ENCODE peak calls at places on chromosomes 6 and 20, in ten cellular contexts. D is right cardiac atrium, Z is esophagus squamous epithelium, H is left lung, K is H9, G is foreskin keratinocyte, Y is A549, V is PC-9, X is uterus, E is SK-N-SH. W is an unnamed sample.

GRCh38 chr20:37342231-37343177 is 3.4 kb upstream of the SRC start:
- DNase-seq in D (no peak), Y (peak), K (peak), V (no peak), H (peak), G (no peak), X (no peak), Z (no peak), E (no peak), W (no peak)

GRCh38 chr6:160226118-160226541 is 32.5 kb downstream of the SLC22A2 start:
- DNase-seq in G (no peak), D (no peak), Y (no peak), K (no peak), Z (no peak), H (no peak), X (no peak), V (no peak), E (no peak), W (no peak)

GRCh38 chr6:139536751-139537617 is 162.5 kb upstream of the CITED2 start:
- DNase-seq in K (no peak), E (no peak), V (no peak), D (no peak), X (no peak), Z (no peak), H (no peak), Y (peak), G (no peak), W (no peak)

GRCh38 chr20:34848597-34848996 is 23.1 kb upstream of the NCOA6 start:
- DNase-seq in D (no peak), Y (no peak), X (no peak), Z (no peak), H (no peak), K (no peak), E (no peak), V (no peak), G (no peak), W (no peak)

GRCh38 chr20:48405909-48406308 is 421.9 kb downstream of the PREX1 start:
- DNase-seq in G (no peak), X (no peak), V (no peak), D (peak), H (no peak), E (peak), K (peak), Y (peak), Z (no peak), W (no peak)

GRCh38 chr6:158649289-158650143 is at the start of gene SYTL3:
- DNase-seq in G (no peak), K (no peak), D (peak), Z (peak), Y (no peak), V (no peak), E (no peak), H (peak), X (peak), W (no peak)

GRCh38 chr20:36162272-36162966 is 7.9 kb downstream of the EPB41L1 start:
- DNase-seq in V (no peak), H (no peak), Z (no peak), K (no peak), D (peak), G (no peak), X (no peak), Y (no peak), E (peak), W (no peak)

GRCh38 chr20:61949714-61950630 is 115.7 kb downstream of the TAF4 start:
- DNase-seq in X (no peak), H (peak), Z (no peak), E (no peak), D (no peak), V (no peak), G (no peak), Y (no peak), K (no peak), W (no peak)

GRCh38 chr6:30913721-30914075 is 340 bp upstream of the VARS2 start:
- DNase-seq in H (no peak), K (no peak), X (no peak), Y (no peak), G (no peak), E (no peak), Z (no peak), D (no peak), V (no peak), W (no peak)

GRCh38 chr20:62705626-62706025 is 3.0 kb upstream of the NTSR1 start:
- DNase-seq in H (no peak), K (no peak), Y (no peak), Z (no peak), D (no peak), E (no peak), G (no peak), V (no peak), X (no peak), W (no peak)

GRCh38 chr6:35087361-35088280 is 53.5 kb downstream of the TCP11 start:
- DNase-seq in V (no peak), H (no peak), X (no peak), D (no peak), K (peak), G (no peak), Z (no peak), E (peak), Y (no peak), W (no peak)

GRCh38 chr6:95143408-95144180 is 433.7 kb upstream of the MANEA start:
- DNase-seq in D (no peak), V (no peak), E (no peak), G (no peak), H (no peak), Y (no peak), K (no peak), Z (no peak), X (no peak), W (no peak)

GRCh38 chr6:64737418-64737817 is 969.6 kb downstream of the EYS start:
- DNase-seq in V (no peak), G (no peak), X (no peak), H (no peak), D (no peak), Z (no peak), K (no peak), Y (no peak), E (no peak), W (no peak)

GRCh38 chr20:49207071-49207470 is 12.1 kb upstream of the DDX27 start:
- DNase-seq in Z (no peak), X (no peak), D (no peak), V (no peak), K (peak), Y (peak), E (no peak), G (no peak), H (no peak), W (no peak)

GRCh38 chr20:46699651-46700359 is 9.6 kb upstream of the SLC2A10 start:
- DNase-seq in V (peak), H (no peak), E (no peak), K (no peak), Z (no peak), X (no peak), Y (peak), D (no peak), G (no peak), W (no peak)

GRCh38 chr6:138267971-138268895 is 49.9 kb upstream of the PBOV1 start:
- DNase-seq in K (no peak), V (no peak), X (no peak), Y (no peak), G (no peak), H (no peak), D (no peak), E (no peak), Z (no peak), W (no peak)

GRCh38 chr6:116476021-116476678 is 15.0 kb downstream of the CALHM6 start:
- DNase-seq in X (no peak), D (no peak), Y (no peak), Z (no peak), V (no peak), E (no peak), K (no peak), H (no peak), G (no peak), W (no peak)

GRCh38 chr6:141103246-141103645 is 1029.5 kb upstream of the GJE1 start:
- DNase-seq in Z (no peak), D (no peak), G (peak), K (no peak), E (no peak), H (no peak), X (no peak), Y (no peak), V (no peak), W (no peak)

GRCh38 chr6:16331328-16332174 is 93.2 kb downstream of the GMPR start:
- DNase-seq in E (peak), K (peak), V (peak), H (peak), Z (no peak), Y (peak), G (no peak), D (peak), X (peak), W (peak)

GRCh38 chr6:43923376-43924221 is 153.6 kb downstream of the VEGFA start:
- DNase-seq in H (peak), D (no peak), V (peak), X (no peak), G (peak), Y (no peak), E (no peak), Z (no peak), K (no peak), W (no peak)

GRCh38 chr20:3645309-3646066 is 17.7 kb downstream of the GFRA4 start:
- DNase-seq in Z (no peak), H (no peak), G (no peak), E (no peak), X (no peak), V (no peak), D (no peak), K (no peak), Y (no peak), W (no peak)

GRCh38 chr20:32472581-32473207 is 112.4 kb downstream of the NOL4L start:
- DNase-seq in E (no peak), G (no peak), K (no peak), X (no peak), Y (no peak), H (no peak), V (no peak), D (no peak), Z (no peak), W (no peak)

GRCh38 chr20:58366016-58366415 is 23.0 kb upstream of the VAPB start:
- DNase-seq in V (no peak), G (no peak), K (no peak), Y (no peak), X (no peak), E (no peak), Z (no peak), H (no peak), D (no peak), W (no peak)

GRCh38 chr6:155818698-155819097 is 363.1 kb upstream of the NOX3 start:
- DNase-seq in X (no peak), V (no peak), H (no peak), D (no peak), E (no peak), Y (no peak), Z (no peak), G (no peak), K (no peak), W (no peak)

GRCh38 chr6:390914-391558 is 516 bp upstream of the IRF4 start:
- DNase-seq in K (peak), Z (no peak), Y (no peak), V (no peak), G (no peak), E (no peak), X (no peak), D (no peak), H (no peak), W (no peak)

GRCh38 chr6:21229061-21229460 is 364.5 kb upstream of the SOX4 start:
- DNase-seq in X (no peak), K (no peak), E (no peak), V (no peak), Y (no peak), D (no peak), Z (no peak), H (no peak), G (peak), W (no peak)

GRCh38 chr6:15287670-15288069 is 41.8 kb downstream of the JARID2 start:
- DNase-seq in D (no peak), Z (no peak), X (no peak), Y (no peak), K (no peak), H (no peak), G (no peak), E (no peak), V (no peak), W (no peak)

GRCh38 chr20:32327087-32327681 is 30.9 kb upstream of the ASXL1 start:
- DNase-seq in H (no peak), D (no peak), G (no peak), K (no peak), Y (no peak), V (no peak), E (no peak), Z (no peak), X (no peak), W (no peak)

GRCh38 chr6:26187981-26188635 is 100.9 kb downstream of the HFE start:
- DNase-seq in E (no peak), X (peak), V (no peak), D (no peak), Y (peak), G (no peak), K (no peak), H (no peak), Z (no peak), W (no peak)

GRCh38 chr6:34964564-34964963 is 75.5 kb downstream of the ANKS1A start:
- DNase-seq in X (no peak), H (no peak), Z (no peak), E (no peak), D (no peak), V (no peak), G (no peak), Y (no peak), K (no peak), W (no peak)

DNA sequence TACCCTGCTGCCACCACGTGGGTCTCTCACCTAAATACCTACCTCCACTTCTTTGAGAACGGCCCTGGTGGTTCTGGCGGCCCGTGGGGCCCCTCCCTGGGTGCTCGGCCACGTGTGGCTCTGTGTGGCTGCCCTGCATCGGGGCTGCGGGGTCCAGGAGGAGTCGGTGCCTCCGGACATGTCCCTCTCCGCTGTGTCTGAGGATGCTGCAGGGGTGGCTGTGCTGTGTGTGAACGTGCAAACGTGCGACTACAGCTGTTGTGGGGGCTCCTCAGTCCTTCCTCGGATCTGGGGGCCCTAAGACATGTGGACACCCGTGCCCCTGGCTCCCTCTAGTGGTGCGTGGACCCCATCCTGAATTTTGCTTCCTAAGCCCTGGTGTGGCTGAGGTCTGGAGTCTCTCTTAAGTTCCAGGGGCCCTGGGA is 691.8 kb downstream of the QKI start:
- DNase-seq in D (peak), K (peak), Z (no peak), V (no peak), Y (peak), X (no peak), H (no peak), G (no peak), E (peak), W (no peak)
- H3K27ac ChIP-seq in D (peak), K (no peak), Z (no peak), V (no peak), Y (no peak), X (no peak), H (no peak), G (no peak), E (no peak), W (no peak)

GRCh38 chr20:1773816-1774215 is 116.2 kb upstream of the SIRPG start:
- DNase-seq in E (no peak), D (no peak), Z (no peak), V (no peak), G (no peak), X (no peak), Y (no peak), H (no peak), K (no peak), W (no peak)

GRCh38 chr20:1775117-1775516 is 117.5 kb upstream of the SIRPG start:
- DNase-seq in X (no peak), G (no peak), D (no peak), V (peak), K (no peak), Y (no peak), E (no peak), H (no peak), Z (no peak), W (no peak)

GRCh38 chr20:1774479-1774878 is 116.9 kb upstream of the SIRPG start:
- DNase-seq in X (no peak), Z (no peak), K (no peak), G (no peak), V (no peak), H (no peak), Y (no peak), D (no peak), E (no peak), W (no peak)

GRCh38 chr20:1764136-1765033 is 106.8 kb upstream of the SIRPG start:
- DNase-seq in H (peak), Y (peak), K (peak), X (peak), D (peak), E (peak), V (peak), G (no peak), Z (no peak), W (no peak)

GRCh38 chr20:1769491-1769890 is 111.9 kb upstream of the SIRPG start:
- DNase-seq in X (no peak), Y (no peak), E (no peak), Z (no peak), H (no peak), K (no peak), G (no peak), V (no peak), D (no peak), W (no peak)
- H3K27ac ChIP-seq in X (no peak), Y (no peak), E (no peak), Z (no peak), H (no peak), K (no peak), G (no peak), V (no peak), D (no peak), W (no peak)

GRCh38 chr20:44648068-44648467 is 3.4 kb downstream of the ADA start:
- DNase-seq in G (no peak), X (no peak), Y (no peak), D (no peak), V (no peak), H (no peak), E (no peak), Z (no peak), K (peak), W (no peak)
- H3K27ac ChIP-seq in G (no peak), X (no peak), Y (no peak), D (no peak), V (no peak), H (no peak), E (no peak), Z (no peak), K (no peak), W (no peak)

DNA sequence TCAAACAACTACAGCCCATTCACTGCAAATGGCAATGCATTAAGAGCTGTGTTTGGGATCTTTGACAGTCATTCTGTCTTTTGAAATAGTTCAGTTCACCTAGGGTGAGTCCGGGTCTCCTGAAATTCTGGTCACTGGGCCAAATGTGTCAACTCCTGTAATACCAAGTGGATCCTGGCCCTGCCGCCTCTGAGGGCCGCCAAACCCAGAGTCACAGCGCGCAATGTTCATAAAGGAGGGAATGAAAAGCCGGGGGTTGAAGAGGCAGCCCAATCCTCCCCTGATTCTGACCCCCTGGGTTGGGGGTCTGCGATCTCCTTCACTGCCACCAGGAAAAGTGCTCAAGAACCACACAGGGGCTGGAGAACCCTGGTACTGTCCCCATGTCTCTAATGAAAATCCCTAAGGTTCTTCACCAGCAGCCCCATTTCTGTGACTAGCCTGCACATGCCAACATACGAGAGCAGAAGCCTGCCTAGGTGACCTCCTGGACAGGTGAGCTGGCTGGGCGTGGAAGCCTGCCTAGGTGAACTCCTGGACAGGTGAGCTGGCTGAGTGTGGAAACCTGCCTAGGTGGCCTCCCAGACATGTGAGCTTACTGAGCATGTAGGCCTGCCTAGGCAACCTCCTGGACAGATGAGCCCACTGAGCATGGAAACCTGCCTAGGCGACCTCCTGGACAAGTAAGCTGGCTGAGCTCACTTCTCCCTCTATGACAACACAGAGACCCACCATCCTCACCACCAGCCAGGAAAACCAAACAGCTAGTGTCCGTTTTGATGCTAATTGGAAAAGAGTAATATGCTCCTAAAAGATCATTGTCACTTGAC is 16.1 kb upstream of the APMAP start:
- DNase-seq in V (no peak), Y (no peak), E (no peak), G (no peak), K (peak), X (no peak), D (no peak), Z (no peak), H (peak), W (no peak)
- H3K27ac ChIP-seq in V (no peak), Y (no peak), E (no peak), G (no peak), K (no peak), X (no peak), D (no peak), Z (no peak), H (no peak), W (no peak)

GRCh38 chr6:105179244-105180065 is at the start of gene POPDC3:
- DNase-seq in Y (peak), G (no peak), H (no peak), V (peak), Z (no peak), D (peak), X (no peak), E (peak), K (peak), W (no peak)
- H3K27ac ChIP-seq in Y (peak), G (peak), H (no peak), V (peak), Z (no peak), D (peak), X (no peak), E (peak), K (no peak), W (peak)

W was measured in substantia nigra.